ENCODE peak calls at places on chromosomes 1 and 21, in ten cellular contexts. C is body of pancreas; H is neural crest cell; B is foreskin fibroblast; R is stimulated activated CD4-positive, alpha-beta T cell treated with anti-CD3 and anti-CD28 coated beads, Interleukin-15, amount 100 ng/mL, for 24 hours; Z is C1 segment of cervical spinal cord; F is AG09309; S is iPS-NIHi11; K is mucosa of gallbladder; M is fibroblast of lung. E is an unnamed sample.
A peak's percentile ranks its signal among the peaks of the same experiment; 100 is the strongest.

GRCh38 chr1:165069829-165070228 is 286.7 kb downstream of the LMX1A start:
- DNase-seq in M (no peak), B (no peak), H (no peak), K (no peak), C (no peak), F (no peak), S (no peak), Z (peak; percentile 13), R (no peak), E (no peak)

GRCh38 chr1:102879439-102879993 is 228.8 kb downstream of the COL11A1 start:
- DNase-seq in F (peak; percentile 48), C (no peak), R (no peak), K (no peak), Z (no peak), B (peak; percentile 90), S (no peak), H (no peak), M (peak; percentile 88), E (peak; percentile 87)

GRCh38 chr1:228983231-228983660 is 248.0 kb downstream of the RHOU start:
- DNase-seq in F (no peak), Z (no peak), S (no peak), R (no peak), M (no peak), B (no peak), K (no peak), H (no peak), C (no peak), E (no peak)

GRCh38 chr1:180927348-180927747 is 14.7 kb downstream of the KIAA1614 start:
- DNase-seq in H (no peak), B (no peak), K (no peak), M (no peak), C (no peak), S (no peak), Z (no peak), R (no peak), F (no peak), E (no peak)

GRCh38 chr1:115890618-115891017 is 49.7 kb upstream of the NHLH2 start:
- DNase-seq in S (no peak), H (no peak), K (no peak), R (no peak), M (no peak), B (no peak), F (no peak), C (peak; percentile 26), Z (no peak), E (no peak)

GRCh38 chr1:26378088-26378878 is 5.7 kb upstream of the ZNF683 start:
- DNase-seq in S (no peak), F (peak; percentile 88), Z (no peak), M (peak; percentile 99), B (peak; percentile 93), R (peak; percentile 81), H (no peak), C (peak; percentile 45), K (no peak), E (peak; percentile 80)

GRCh38 chr1:2777428-2778219 is 23.9 kb downstream of the TTC34 start:
- DNase-seq in R (no peak), M (no peak), S (no peak), H (no peak), Z (no peak), C (no peak), B (no peak), F (no peak), K (no peak), E (no peak)

GRCh38 chr1:184636156-184636448 is 118.6 kb downstream of the EDEM3 start:
- DNase-seq in S (no peak), H (no peak), F (no peak), Z (no peak), C (no peak), R (no peak), M (no peak), K (no peak), B (no peak), E (no peak)

GRCh38 chr21:45979141-45979631 is 2.4 kb upstream of the COL6A1 start:
- DNase-seq in S (no peak), Z (no peak), R (no peak), F (no peak), H (no peak), M (no peak), K (peak; percentile 9), C (no peak), B (peak; percentile 38), E (no peak)

GRCh38 chr1:81802601-81803422 is 2.1 kb downstream of the ADGRL2 start:
- DNase-seq in S (peak; percentile 36), C (peak; percentile 65), R (peak; percentile 11), B (peak; percentile 89), F (no peak), M (peak; percentile 56), Z (peak; percentile 20), K (peak; percentile 59), H (peak; percentile 59), E (peak; percentile 41)

GRCh38 chr1:108747128-108747827 is 804 bp downstream of the STXBP3 start:
- DNase-seq in H (peak; percentile 58), M (peak; percentile 89), B (peak; percentile 90), Z (peak; percentile 69), K (peak; percentile 77), R (peak; percentile 65), S (peak; percentile 79), F (peak; percentile 46), C (peak; percentile 82), E (peak; percentile 74)

GRCh38 chr21:17472167-17472566 is 40.7 kb upstream of the CXADR start:
- DNase-seq in B (no peak), Z (no peak), R (no peak), F (no peak), M (no peak), C (no peak), H (no peak), K (no peak), S (no peak), E (no peak)

GRCh38 chr1:179754031-179754624 is 11.0 kb downstream of the FAM163A start:
- DNase-seq in H (no peak), C (no peak), F (peak; percentile 44), M (peak; percentile 89), R (no peak), S (no peak), B (peak; percentile 67), Z (no peak), K (no peak), E (no peak)

GRCh38 chr21:45102391-45102932 is 28.1 kb downstream of the ADARB1 start:
- DNase-seq in C (peak; percentile 34), M (peak; percentile 35), R (no peak), H (no peak), B (peak; percentile 64), F (peak; percentile 55), K (no peak), Z (no peak), S (no peak), E (no peak)

GRCh38 chr1:192274588-192274987 is 42.2 kb upstream of the RGS21 start:
- DNase-seq in B (no peak), H (no peak), R (no peak), F (no peak), Z (no peak), C (no peak), M (no peak), S (no peak), K (no peak), E (no peak)

GRCh38 chr1:52306227-52307006 is 59.6 kb downstream of the CC2D1B start:
- DNase-seq in B (no peak), K (no peak), C (peak; percentile 7), F (no peak), Z (no peak), M (no peak), H (no peak), R (no peak), S (no peak), E (no peak)

GRCh38 chr1:47963093-47963492 is 34.1 kb downstream of the TRABD2B start:
- DNase-seq in C (no peak), B (no peak), F (no peak), Z (no peak), K (no peak), R (no peak), S (no peak), H (no peak), M (no peak), E (no peak)

GRCh38 chr1:46284597-46285564 is 18.5 kb downstream of the LRRC41 start:
- DNase-seq in B (peak; percentile 66), K (no peak), C (no peak), S (no peak), Z (no peak), H (no peak), R (no peak), M (peak; percentile 16), F (no peak), E (no peak)

GRCh38 chr1:240732390-240732789 is 120.4 kb upstream of the GREM2 start:
- DNase-seq in B (peak; percentile 75), S (peak; percentile 70), M (peak; percentile 66), K (no peak), H (no peak), R (no peak), Z (no peak), C (no peak), F (no peak), E (peak; percentile 58)

GRCh38 chr1:238624786-238625185 is 734.1 kb upstream of the ZP4 start:
- DNase-seq in M (peak; percentile 26), F (no peak), K (no peak), Z (no peak), C (no peak), S (no peak), H (no peak), R (no peak), B (no peak), E (no peak)

GRCh38 chr1:57422271-57423134 is 1.4 kb downstream of the DAB1 start:
- DNase-seq in C (no peak), R (no peak), B (peak; percentile 36), H (peak; percentile 57), K (no peak), F (no peak), S (peak; percentile 55), M (peak; percentile 36), Z (peak; percentile 40), E (no peak)

GRCh38 chr1:81549588-81550127 is 251.1 kb upstream of the ADGRL2 start:
- DNase-seq in Z (no peak), C (peak; percentile 13), R (no peak), M (peak; percentile 35), K (peak; percentile 15), S (peak; percentile 62), B (peak; percentile 65), H (no peak), F (peak; percentile 14), E (peak; percentile 35)

GRCh38 chr1:59183918-59184317 is 113.0 kb upstream of the FGGY start:
- DNase-seq in K (no peak), Z (no peak), F (no peak), M (no peak), H (no peak), B (no peak), S (no peak), R (no peak), C (no peak), E (no peak)

GRCh38 chr21:44970766-44971671 is 31.2 kb downstream of the SLX9 start:
- DNase-seq in C (no peak), K (no peak), F (no peak), B (no peak), Z (no peak), S (no peak), M (no peak), H (no peak), R (no peak), E (no peak)

GRCh38 chr1:91635763-91636162 is 135.1 kb downstream of the CDC7 start:
- DNase-seq in F (no peak), M (no peak), B (peak; percentile 18), H (no peak), K (no peak), Z (no peak), R (no peak), C (no peak), S (no peak), E (peak; percentile 9)

GRCh38 chr1:84763912-84764675 is 73.8 kb upstream of the SSX2IP start:
- DNase-seq in H (no peak), S (peak; percentile 44), C (no peak), B (no peak), K (no peak), F (no peak), Z (no peak), R (no peak), M (no peak), E (no peak)

GRCh38 chr1:204285438-204286322 is 71.9 kb upstream of the GOLT1A start:
- DNase-seq in S (no peak), Z (no peak), K (no peak), M (no peak), R (no peak), B (no peak), C (no peak), F (no peak), H (no peak), E (no peak)

GRCh38 chr1:37553927-37554808 is at the start of gene SNIP1:
- DNase-seq in R (peak; percentile 92), H (peak; percentile 77), C (peak; percentile 95), B (peak; percentile 95), Z (peak; percentile 93), S (peak; percentile 97), M (peak; percentile 90), F (peak; percentile 69), K (peak; percentile 96), E (peak; percentile 81)

E was measured in RCC 7860.